ENCODE peak calls at places on chromosome 5, in four cellular contexts. G, V, M and Y are unnamed samples.
A peak's percentile ranks its signal among the peaks of the same experiment; 100 is the strongest.

GRCh38 chr5:40594811-40595210 is 84.9 kb upstream of the PTGER4 start:
- DNase-seq in G (no peak), V (no peak), M (no peak), Y (no peak)

GRCh38 chr5:73312146-73312871 is 136.3 kb downstream of the FOXD1 start:
- DNase-seq in G (no peak), V (no peak), M (peak; percentile 18), Y (no peak)

GRCh38 chr5:3307982-3308621 is 287.5 kb upstream of the IRX1 start:
- DNase-seq in G (no peak), V (no peak), M (no peak), Y (no peak)

GRCh38 chr5:123215929-123216702 is 127.1 kb downstream of the PRDM6 start:
- DNase-seq in G (no peak), V (no peak), M (no peak), Y (no peak)

GRCh38 chr5:173884402-173885053 is 3.6 kb upstream of the CPEB4 start:
- DNase-seq in G (peak; percentile 67), V (no peak), M (peak; percentile 51), Y (no peak)

GRCh38 chr5:675876-676698 is 17.1 kb downstream of the TPPP start:
- DNase-seq in G (no peak), V (peak; percentile 49), M (no peak), Y (no peak)

GRCh38 chr5:117455236-117456233 is 880.9 kb upstream of the SEMA6A start:
- DNase-seq in G (no peak), V (peak; percentile 69), M (no peak), Y (peak; percentile 22)

GRCh38 chr5:155780274-155780673 is 546.7 kb upstream of the SGCD start:
- DNase-seq in G (no peak), V (no peak), M (no peak), Y (no peak)

GRCh38 chr5:176609724-176610429 is at the start of gene GPRIN1:
- DNase-seq in G (no peak), V (peak; percentile 83), M (peak; percentile 94), Y (peak; percentile 24)

GRCh38 chr5:176612855-176613254 is 2.9 kb upstream of the GPRIN1 start:
- DNase-seq in G (no peak), V (no peak), M (no peak), Y (no peak)

GRCh38 chr5:176612008-176612407 is 2.1 kb upstream of the GPRIN1 start:
- DNase-seq in G (no peak), V (no peak), M (no peak), Y (no peak)

GRCh38 chr5:176610430-176610763 is 441 bp upstream of the GPRIN1 start:
- DNase-seq in G (no peak), V (no peak), M (peak; percentile 62), Y (no peak)

DNA sequence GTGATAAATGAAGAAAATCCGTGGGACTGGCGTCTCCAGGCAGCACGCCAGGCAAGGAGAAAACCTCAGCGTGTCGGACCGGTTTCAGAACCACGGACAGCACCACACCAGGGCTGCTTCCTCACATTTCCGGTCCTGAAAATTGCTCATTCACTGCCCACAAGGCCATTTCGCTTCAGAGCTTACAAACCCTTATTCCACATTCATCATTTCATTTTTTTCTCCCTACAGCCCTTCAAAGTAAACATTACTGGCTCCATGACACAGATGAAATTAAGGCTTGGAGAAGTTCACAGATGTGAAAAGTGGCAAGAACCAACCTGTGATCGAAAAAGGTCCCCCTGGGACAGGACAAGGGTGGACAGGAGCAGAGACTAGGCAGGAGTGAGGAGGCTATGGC is 1.5 kb upstream of the GPRIN1 start:
- DNase-seq in G (no peak), V (peak; percentile 86), M (peak; percentile 64), Y (peak; percentile 49)
- TF ChIP-seq CBX5 in G (no peak), V (no peak), M (no peak), Y (peak; percentile 47)

GRCh38 chr5:108212775-108213346 is 169.0 kb downstream of the FBXL17 start:
- DNase-seq in G (no peak), V (no peak), M (no peak), Y (peak; percentile 64)
- H2AFZ ChIP-seq in G (no peak overlapping the region), V (no peak overlapping the region), M (peak overlapping the region; percentile 57), Y (no peak overlapping the region)

GRCh38 chr5:114789773-114790402 is 379.8 kb downstream of the TRIM36 start:
- DNase-seq in G (no peak), V (no peak), M (no peak), Y (peak; percentile 8)
- TF ChIP-seq CBX5 in G (no peak), V (no peak), M (no peak), Y (no peak)

DNA sequence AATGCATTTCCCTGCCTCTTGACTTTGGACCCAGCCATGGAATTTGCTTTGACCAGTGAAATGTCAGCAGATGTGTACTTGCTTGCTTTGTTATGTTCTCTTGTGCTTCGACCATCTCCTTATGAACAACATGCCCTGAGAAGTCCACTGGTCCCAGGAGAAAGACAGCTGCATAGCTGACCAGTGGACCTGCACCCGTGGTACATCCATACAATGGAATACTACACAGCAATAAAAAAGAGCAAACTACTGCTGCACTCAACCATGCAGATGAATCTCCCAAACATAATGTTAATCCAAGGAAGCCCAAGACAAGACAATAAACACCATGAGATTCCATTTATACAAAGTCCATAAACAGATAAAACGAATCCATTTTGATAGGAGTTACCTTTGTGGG is 30.0 kb downstream of the MARCHF11 start:
- DNase-seq in G (no peak), V (no peak), M (no peak), Y (no peak)
- H2AFZ ChIP-seq in G (no peak overlapping the region), V (no peak overlapping the region), M (no peak overlapping the region), Y (no peak overlapping the region)